ENCODE peak calls at places on chromosomes 2 and 18, in seven cellular contexts. B is ovary, D is heart right ventricle, A is OCI-LY7, U is H1, I is upper lobe of left lung, W is neural progenitor cell. L is an unnamed sample. For H3K4me1, the result is how much of the 10 kb centered on the place peaks cover.

GRCh38 chr2:29165362-29166236 is 50.4 kb downstream of the CLIP4 start:
- DNase-seq in I (no peak), B (no peak), A (no peak), W (no peak), U (no peak), D (no peak), L (no peak)

GRCh38 chr2:230864605-230865323 is at the start of gene ITM2C:
- DNase-seq in D (peak), A (peak), B (peak), W (peak), I (peak), U (no peak), L (peak)

GRCh38 chr2:227374158-227374557 is 4.9 kb downstream of the TM4SF20 start:
- DNase-seq in U (no peak), W (no peak), D (no peak), B (no peak), I (no peak), A (no peak), L (no peak)

GRCh38 chr18:49560277-49561126 is 1.4 kb upstream of the LIPG start:
- DNase-seq in D (no peak), A (no peak), U (no peak), B (no peak), W (peak), I (peak), L (no peak)

GRCh38 chr2:46601328-46601963 is 122.1 kb downstream of the TMEM247 start:
- DNase-seq in U (no peak), I (no peak), B (no peak), W (no peak), A (peak), D (no peak), L (no peak)

GRCh38 chr2:160207271-160207670 is 7.2 kb upstream of the ITGB6 start:
- DNase-seq in I (no peak), B (no peak), A (no peak), U (no peak), W (no peak), D (no peak), L (no peak)

GRCh38 chr2:145652546-145652945 is 1132.6 kb upstream of the ZEB2 start:
- DNase-seq in D (no peak), W (no peak), U (no peak), A (no peak), I (no peak), B (no peak), L (no peak)

GRCh38 chr18:12258719-12259705 is 4.9 kb downstream of the CIDEA start:
- DNase-seq in D (no peak), W (no peak), B (no peak), U (no peak), A (no peak), I (peak), L (no peak)

GRCh38 chr2:197827618-197828017 is 23.2 kb downstream of the PLCL1 start:
- DNase-seq in D (no peak), I (no peak), A (no peak), B (no peak), U (no peak), W (no peak), L (no peak)

GRCh38 chr2:224347181-224348051 is 54.5 kb downstream of the FAM124B start:
- DNase-seq in B (no peak), I (no peak), W (no peak), D (no peak), A (no peak), U (no peak), L (no peak)

GRCh38 chr18:47809420-47809819 is 121.0 kb downstream of the SMAD2 start:
- DNase-seq in I (no peak), A (no peak), D (no peak), W (no peak), B (no peak), U (no peak), L (no peak)

GRCh38 chr2:124804014-124804940 is 779.2 kb downstream of the CNTNAP5 start:
- DNase-seq in D (no peak), A (peak), B (no peak), I (no peak), U (no peak), W (peak), L (no peak)

GRCh38 chr18:3526421-3527354 is 76.7 kb downstream of the TGIF1 start:
- DNase-seq in A (no peak), B (no peak), I (no peak), W (peak), U (no peak), D (no peak), L (no peak)

GRCh38 chr2:215556979-215557378 is 121.1 kb upstream of the FN1 start:
- DNase-seq in A (no peak), U (no peak), W (no peak), D (no peak), I (no peak), B (no peak), L (no peak)

GRCh38 chr2:223469270-223470057 is 132.7 kb downstream of the SCG2 start:
- DNase-seq in W (no peak), B (no peak), A (no peak), D (peak), U (no peak), I (no peak), L (no peak)

GRCh38 chr2:227848586-227848985 is 22.8 kb upstream of the DAW1 start:
- DNase-seq in B (no peak), A (no peak), D (no peak), U (no peak), W (no peak), I (no peak), L (no peak)

GRCh38 chr18:6488956-6489355 is 74.2 kb upstream of the L3MBTL4 start:
- DNase-seq in U (no peak), W (no peak), A (no peak), B (no peak), D (no peak), I (no peak), L (no peak)

GRCh38 chr2:61898810-61899209 is 6.7 kb upstream of the COMMD1 start:
- DNase-seq in B (no peak), W (no peak), D (no peak), U (no peak), A (peak), I (no peak), L (no peak)

GRCh38 chr2:45782436-45782835 is 131.0 kb downstream of the PRKCE start:
- DNase-seq in U (no peak), D (no peak), A (no peak), B (no peak), W (no peak), I (no peak), L (no peak)

GRCh38 chr2:183927367-183928355 is 670.7 kb upstream of the ZNF804A start:
- DNase-seq in D (no peak), U (no peak), B (no peak), A (no peak), I (no peak), W (no peak), L (no peak)

GRCh38 chr2:126749537-126749936 is 93.6 kb downstream of the GYPC start:
- DNase-seq in W (no peak), D (peak), B (no peak), U (no peak), A (peak), I (no peak), L (no peak)

GRCh38 chr2:223994562-223995162 is 37.4 kb downstream of the MRPL44 start:
- DNase-seq in B (no peak), D (no peak), W (no peak), I (no peak), U (no peak), A (no peak), L (no peak)

GRCh38 chr2:223109341-223109740 is 57.4 kb downstream of the KCNE4 start:
- DNase-seq in A (no peak), U (no peak), D (no peak), W (no peak), I (no peak), B (no peak), L (no peak)

GRCh38 chr2:26807788-26808460 is 22.1 kb downstream of the CENPA start:
- DNase-seq in U (no peak), A (no peak), I (no peak), D (no peak), B (no peak), W (peak), L (no peak)

GRCh38 chr2:236256601-236257000 is 7.6 kb downstream of the ASB18 start:
- DNase-seq in D (no peak), A (no peak), B (no peak), U (no peak), I (no peak), W (no peak), L (no peak)

GRCh38 chr2:47486858-47487497 is 84.0 kb downstream of the MSH2 start:
- DNase-seq in W (no peak), A (peak), I (no peak), D (no peak), B (no peak), U (no peak), L (no peak)

GRCh38 chr2:98569197-98569793 is 39.0 kb downstream of the COA5 start:
- DNase-seq in W (peak), D (no peak), U (peak), A (peak), B (peak), I (peak), L (peak)

GRCh38 chr2:190477563-190478454 is 56.7 kb downstream of the NEMP2 start:
- DNase-seq in U (no peak), D (no peak), A (no peak), I (no peak), B (no peak), W (no peak), L (no peak)

GRCh38 chr18:79935098-79935480 is 16.4 kb downstream of the SLC66A2 start:
- DNase-seq in W (no peak), D (no peak), A (no peak), U (no peak), I (no peak), B (no peak), L (peak)

GRCh38 chr18:34647251-34647650 is 62.8 kb upstream of the DTNA start:
- DNase-seq in D (no peak), I (no peak), A (peak), W (peak), U (no peak), B (no peak), L (no peak)

GRCh38 chr2:43328157-43328556 is 101.8 kb upstream of the ZFP36L2 start:
- DNase-seq in A (no peak), U (no peak), I (no peak), W (no peak), D (no peak), B (no peak), L (no peak)

GRCh38 chr2:95357717-95358280 is 44.7 kb upstream of the FAHD2A start:
- DNase-seq in I (no peak), D (no peak), B (peak), W (no peak), U (no peak), A (no peak), L (no peak)

GRCh38 chr2:10267551-10268465 is 34.9 kb upstream of the HPCAL1 start:
- DNase-seq in D (no peak), U (no peak), B (no peak), W (peak), I (peak), A (no peak), L (peak)
- TF ChIP-seq CTCF in D (no peak), U (peak), B (no peak), W (peak), I (no peak), A (no peak), L (no peak)

DNA sequence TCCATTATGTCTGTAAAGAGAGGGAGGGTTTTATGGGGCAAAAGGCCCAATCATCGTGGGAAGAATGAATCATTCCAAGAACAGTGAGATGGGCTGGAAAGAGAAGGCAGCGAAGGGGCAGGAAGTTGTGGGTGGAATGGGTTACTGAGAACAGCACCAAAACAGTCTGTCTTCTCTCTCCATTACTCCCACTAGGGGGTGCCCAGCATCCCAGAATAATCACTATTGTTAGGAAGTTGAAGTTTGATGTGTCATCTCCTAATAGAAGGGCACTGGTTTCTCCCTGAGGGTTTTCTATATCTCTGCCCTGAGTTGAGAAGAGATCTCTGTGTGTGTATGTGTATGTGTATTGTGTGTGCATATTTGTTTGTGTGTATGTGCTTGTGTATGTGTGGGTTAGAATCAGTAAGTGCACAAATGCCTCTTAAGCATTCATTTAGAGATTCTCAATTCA is 76.6 kb upstream of the MAP4K3 start:
- DNase-seq in B (peak), A (peak), D (peak), W (peak), I (no peak), U (no peak), L (no peak)
- H3K4me1 ChIP-seq in B (under half), A (under half), D (half or more), W (under half), I (under half), U (under half), L (under half)

GRCh38 chr2:114049826-114050225 is 159.9 kb downstream of the ACTR3 start:
- DNase-seq in B (no peak), A (no peak), W (no peak), I (no peak), D (no peak), U (no peak), L (no peak)

GRCh38 chr2:114046373-114046772 is 156.5 kb downstream of the ACTR3 start:
- DNase-seq in I (no peak), W (no peak), B (no peak), D (no peak), U (no peak), A (no peak), L (no peak)

GRCh38 chr2:114044985-114045384 is 155.1 kb downstream of the ACTR3 start:
- DNase-seq in D (no peak), A (no peak), U (no peak), B (no peak), W (no peak), I (no peak), L (no peak)

GRCh38 chr2:114049280-114049679 is 159.4 kb downstream of the ACTR3 start:
- DNase-seq in I (no peak), U (no peak), W (no peak), A (no peak), B (no peak), D (no peak), L (no peak)
- TF ChIP-seq CTCF in I (no peak), U (no peak), W (no peak), A (no peak), B (no peak), D (no peak), L (no peak)

DNA sequence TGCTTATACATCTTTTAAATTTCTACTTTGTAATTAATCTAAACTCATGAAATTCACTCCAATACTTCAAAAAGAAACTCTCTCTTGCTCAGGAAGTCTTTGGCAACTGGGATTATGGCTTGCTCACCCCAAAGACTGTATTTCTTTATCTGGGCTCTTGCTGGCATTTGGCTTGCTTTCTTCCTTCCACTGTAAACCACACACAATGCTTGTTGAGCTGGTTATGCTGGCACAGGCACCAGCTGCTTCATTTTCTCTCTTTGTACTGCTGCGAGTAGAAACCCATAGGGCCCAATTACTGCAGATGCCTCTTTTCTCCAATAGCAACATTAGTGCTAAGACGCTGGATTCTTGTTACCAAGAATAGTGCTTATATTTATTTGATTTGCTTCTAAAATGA is 51.4 kb downstream of the SLC38A11 start:
- DNase-seq in A (no peak), B (no peak), I (no peak), D (no peak), W (peak), U (no peak), L (peak)
- H3K4me1 ChIP-seq in A (under half), B (under half), I (under half), D (under half), W (under half), U (under half), L (under half)

DNA sequence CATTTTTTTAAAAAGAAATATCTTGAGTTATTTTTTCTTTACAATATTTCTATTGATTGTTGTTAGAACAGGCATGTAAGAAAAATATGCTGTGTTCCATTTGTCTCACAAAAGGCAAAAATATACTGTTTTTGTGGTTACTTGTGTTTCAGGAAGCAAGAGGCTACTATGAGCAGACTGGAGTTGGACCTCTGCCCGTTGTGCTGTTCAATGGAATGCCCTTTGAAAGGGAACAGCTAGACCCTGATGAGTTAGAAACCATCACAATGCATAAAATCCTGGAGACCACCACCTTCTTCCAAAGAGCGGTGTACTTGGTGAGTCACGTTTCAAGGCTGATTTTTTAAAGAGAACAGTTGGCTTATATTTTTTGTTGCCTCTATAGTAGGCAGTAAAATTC is 54.7 kb downstream of the UGGT1 start:
- DNase-seq in A (no peak), B (no peak), U (no peak), D (no peak), I (no peak), W (no peak), L (no peak)
- TF ChIP-seq CTCF in A (no peak), B (no peak), U (no peak), D (no peak), I (no peak), W (no peak), L (no peak)

DNA sequence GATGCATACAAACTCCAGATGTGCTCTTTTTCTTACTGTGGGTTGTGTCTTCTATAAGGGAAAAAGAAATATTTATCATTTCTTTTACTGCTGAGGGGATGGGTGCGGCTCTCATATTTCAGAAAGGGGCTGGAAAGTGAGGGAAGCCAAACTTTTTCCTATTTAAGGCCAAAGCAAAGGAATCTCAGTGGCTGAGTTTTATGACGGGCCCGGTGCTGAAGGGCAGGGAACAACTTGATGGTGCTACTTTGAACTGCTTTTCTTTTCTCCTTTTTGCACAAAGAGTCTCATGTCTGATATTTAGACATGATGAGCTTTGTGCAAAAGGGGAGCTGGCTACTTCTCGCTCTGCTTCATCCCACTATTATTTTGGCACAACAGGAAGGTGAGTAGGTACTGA is at the start of gene COL3A1:
- DNase-seq in U (no peak), B (peak), I (no peak), W (no peak), A (no peak), D (peak), L (no peak)
- H3K4me1 ChIP-seq in U (under half), B (under half), I (under half), W (under half), A (under half), D (under half), L (under half)

DNA sequence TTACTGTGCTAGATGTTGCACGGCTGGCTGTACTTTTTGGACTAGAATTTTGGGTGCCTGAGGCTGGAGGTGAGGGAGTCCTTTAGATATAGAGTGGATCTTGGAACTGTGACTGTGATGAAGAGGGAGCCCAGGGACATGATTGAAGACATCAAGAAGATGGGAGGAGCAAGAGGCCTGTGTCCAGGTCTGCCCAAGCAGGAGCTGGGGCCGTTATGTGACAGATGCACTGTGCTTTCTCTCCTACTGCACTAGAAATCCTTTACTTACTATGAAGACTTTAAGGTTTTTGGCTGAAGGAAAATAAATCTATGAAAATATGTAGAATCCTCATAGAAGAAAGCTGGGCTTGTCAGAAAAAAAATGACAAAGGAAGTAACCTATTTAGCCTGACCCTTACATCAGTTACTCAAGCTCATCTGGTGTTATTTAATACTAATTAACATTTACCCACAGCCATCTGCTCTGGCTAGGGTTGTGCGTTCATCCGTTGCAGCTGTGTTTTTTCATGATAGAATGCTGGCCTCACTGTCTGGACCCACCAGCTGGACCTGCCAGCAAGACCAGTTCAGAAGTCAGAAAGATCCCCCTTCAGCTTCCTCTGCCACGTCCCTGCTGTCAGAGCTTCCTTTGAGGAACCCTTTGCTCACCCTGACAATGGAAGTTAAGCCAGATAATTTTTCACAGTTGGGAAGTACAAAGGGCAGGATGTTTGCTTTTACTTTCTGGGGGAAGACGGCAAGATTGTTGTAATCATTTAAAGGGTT is 16.7 kb downstream of the TSN start:
- DNase-seq in D (peak), W (no peak), I (no peak), U (no peak), A (peak), B (no peak), L (no peak)
- TF ChIP-seq CTCF in D (no peak), W (no peak), I (no peak), U (no peak), A (no peak), B (no peak), L (no peak)

GRCh38 chr2:10406016-10406415 is 42.1 kb downstream of the ODC1 start:
- DNase-seq in U (no peak), I (no peak), D (no peak), B (no peak), A (no peak), W (no peak), L (no peak)
- H3K4me1 ChIP-seq in U (under half), I (half or more), D (half or more), B (under half), A (under half), W (under half), L (under half)

L was measured in pancreas.